ENCODE peak calls at places on chromosome X, in nine cellular contexts. One of them, this sample, is unnamed.

GRCh38 chrX:23662853-23663252 is 4.4 kb upstream of the PRDX4 start:
- DNase-seq in IMR-90: peak
- DNase-seq in foreskin fibroblast: peak
- DNase-seq in thoracic aorta: no peak
- DNase-seq in HFF-Myc: no peak
- DNase-seq in tibial artery: no peak
- DNase-seq in GM12864: peak
- DNase-seq in cardiac muscle cell: no peak
- DNase-seq in AG04449: peak
- DNase-seq in this sample: peak

GRCh38 chrX:23634181-23634580 is 33.1 kb upstream of the PRDX4 start:
- DNase-seq in thoracic aorta: no peak
- DNase-seq in IMR-90: no peak
- DNase-seq in tibial artery: no peak
- DNase-seq in HFF-Myc: no peak
- DNase-seq in foreskin fibroblast: peak
- DNase-seq in GM12864: no peak
- DNase-seq in cardiac muscle cell: no peak
- DNase-seq in AG04449: no peak
- DNase-seq in this sample: no peak

GRCh38 chrX:129581904-129582303 is 41.8 kb downstream of the OCRL start:
- DNase-seq in HFF-Myc: no peak
- DNase-seq in tibial artery: no peak
- DNase-seq in AG04449: no peak
- DNase-seq in thoracic aorta: no peak
- DNase-seq in IMR-90: peak
- DNase-seq in GM12864: no peak
- DNase-seq in foreskin fibroblast: no peak
- DNase-seq in cardiac muscle cell: no peak
- DNase-seq in this sample: no peak

GRCh38 chrX:99077099-99077498 is 1333.0 kb downstream of the PCDH19 start:
- DNase-seq in IMR-90: no peak
- DNase-seq in foreskin fibroblast: no peak
- DNase-seq in cardiac muscle cell: no peak
- DNase-seq in tibial artery: no peak
- DNase-seq in AG04449: no peak
- DNase-seq in GM12864: no peak
- DNase-seq in thoracic aorta: no peak
- DNase-seq in HFF-Myc: no peak
- DNase-seq in this sample: no peak

GRCh38 chrX:14027031-14027430 is 2.7 kb downstream of the GEMIN8 start:
- DNase-seq in tibial artery: no peak
- DNase-seq in GM12864: no peak
- DNase-seq in thoracic aorta: no peak
- DNase-seq in AG04449: no peak
- DNase-seq in foreskin fibroblast: peak
- DNase-seq in cardiac muscle cell: no peak
- DNase-seq in HFF-Myc: no peak
- DNase-seq in IMR-90: peak
- DNase-seq in this sample: no peak

GRCh38 chrX:64842492-64842891 is 133.8 kb downstream of the ZC4H2 start:
- DNase-seq in GM12864: no peak
- DNase-seq in AG04449: no peak
- DNase-seq in cardiac muscle cell: no peak
- DNase-seq in tibial artery: no peak
- DNase-seq in foreskin fibroblast: no peak
- DNase-seq in HFF-Myc: no peak
- DNase-seq in IMR-90: no peak
- DNase-seq in thoracic aorta: no peak
- DNase-seq in this sample: no peak

GRCh38 chrX:69173906-69174305 is 8.7 kb upstream of the PJA1 start:
- DNase-seq in IMR-90: no peak
- DNase-seq in HFF-Myc: no peak
- DNase-seq in GM12864: no peak
- DNase-seq in AG04449: no peak
- DNase-seq in tibial artery: no peak
- DNase-seq in cardiac muscle cell: no peak
- DNase-seq in thoracic aorta: no peak
- DNase-seq in foreskin fibroblast: no peak
- DNase-seq in this sample: no peak

GRCh38 chrX:35773958-35774564 is 24.1 kb upstream of the MAGEB16 start:
- DNase-seq in foreskin fibroblast: no peak
- DNase-seq in cardiac muscle cell: no peak
- DNase-seq in HFF-Myc: no peak
- DNase-seq in thoracic aorta: no peak
- DNase-seq in tibial artery: no peak
- DNase-seq in IMR-90: no peak
- DNase-seq in AG04449: no peak
- DNase-seq in GM12864: no peak
- DNase-seq in this sample: no peak

GRCh38 chrX:53080628-53081580 is 1.3 kb upstream of the TSPYL2 start:
- DNase-seq in GM12864: no peak
- DNase-seq in IMR-90: peak
- DNase-seq in tibial artery: no peak
- DNase-seq in foreskin fibroblast: peak
- DNase-seq in thoracic aorta: no peak
- DNase-seq in AG04449: no peak
- DNase-seq in cardiac muscle cell: no peak
- DNase-seq in HFF-Myc: no peak
- DNase-seq in this sample: no peak

GRCh38 chrX:69093960-69094935 is 71.0 kb downstream of the PJA1 start:
- DNase-seq in AG04449: no peak
- DNase-seq in GM12864: peak
- DNase-seq in thoracic aorta: no peak
- DNase-seq in cardiac muscle cell: peak
- DNase-seq in tibial artery: peak
- DNase-seq in HFF-Myc: no peak
- DNase-seq in foreskin fibroblast: peak
- DNase-seq in IMR-90: peak
- DNase-seq in this sample: peak

GRCh38 chrX:71910526-71911022 is at the start of gene NHSL2:
- DNase-seq in foreskin fibroblast: peak
- DNase-seq in thoracic aorta: no peak
- DNase-seq in GM12864: no peak
- DNase-seq in AG04449: no peak
- DNase-seq in IMR-90: peak
- DNase-seq in cardiac muscle cell: peak
- DNase-seq in HFF-Myc: no peak
- DNase-seq in tibial artery: peak
- DNase-seq in this sample: no peak

GRCh38 chrX:71912156-71912555 is 1.5 kb downstream of the NHSL2 start:
- DNase-seq in AG04449: no peak
- DNase-seq in thoracic aorta: no peak
- DNase-seq in cardiac muscle cell: peak
- DNase-seq in tibial artery: no peak
- DNase-seq in GM12864: no peak
- DNase-seq in HFF-Myc: no peak
- DNase-seq in foreskin fibroblast: no peak
- DNase-seq in IMR-90: no peak
- DNase-seq in this sample: no peak

GRCh38 chrX:71911731-71912050 is 1.0 kb downstream of the NHSL2 start:
- DNase-seq in thoracic aorta: no peak
- DNase-seq in HFF-Myc: no peak
- DNase-seq in cardiac muscle cell: peak
- DNase-seq in IMR-90: no peak
- DNase-seq in AG04449: no peak
- DNase-seq in tibial artery: no peak
- DNase-seq in GM12864: no peak
- DNase-seq in foreskin fibroblast: peak
- DNase-seq in this sample: no peak

GRCh38 chrX:71909956-71910355 is 689 bp upstream of the NHSL2 start:
- DNase-seq in IMR-90: no peak
- DNase-seq in thoracic aorta: no peak
- DNase-seq in tibial artery: peak
- DNase-seq in GM12864: no peak
- DNase-seq in AG04449: no peak
- DNase-seq in HFF-Myc: no peak
- DNase-seq in cardiac muscle cell: peak
- DNase-seq in foreskin fibroblast: peak
- DNase-seq in this sample: no peak

DNA sequence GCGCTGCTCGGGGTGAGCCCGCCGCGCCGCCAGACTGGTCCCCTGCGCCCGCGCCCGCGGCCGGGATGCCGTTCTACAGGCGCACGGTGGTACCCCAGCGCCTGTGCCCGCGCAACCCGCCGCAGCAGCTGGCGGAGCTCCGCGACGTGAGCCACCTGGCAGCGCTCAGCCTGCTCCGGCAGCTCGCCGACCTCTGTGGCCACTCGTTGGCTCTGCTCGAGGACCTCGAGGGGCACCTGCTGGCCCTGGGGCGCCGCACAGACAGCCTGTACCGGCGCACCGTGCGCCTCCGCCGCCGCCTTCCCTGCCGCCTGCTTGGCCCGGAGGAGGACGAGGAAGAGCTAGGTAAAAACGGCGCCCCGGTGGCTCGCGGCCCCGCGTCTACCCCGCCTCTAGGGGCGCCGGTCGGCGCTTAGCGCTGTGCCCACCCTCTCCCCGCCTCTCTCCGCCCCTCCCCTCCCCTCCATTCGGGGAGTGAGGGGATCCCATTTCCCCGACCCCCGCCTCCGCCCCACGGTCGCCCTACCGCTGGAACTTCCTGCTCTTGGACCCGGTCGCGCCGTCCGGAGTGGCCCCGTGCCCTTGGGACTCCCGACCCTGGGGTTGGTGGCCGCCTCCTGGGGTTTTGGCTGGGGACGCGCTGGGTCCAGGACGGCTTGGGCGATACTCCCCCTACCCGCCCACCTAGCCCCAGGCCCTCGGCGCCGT is 532 bp downstream of the NHSL2 start:
- DNase-seq in GM12864: no peak
- DNase-seq in cardiac muscle cell: peak
- DNase-seq in AG04449: no peak
- DNase-seq in HFF-Myc: no peak
- DNase-seq in IMR-90: no peak
- DNase-seq in thoracic aorta: no peak
- DNase-seq in tibial artery: no peak
- DNase-seq in foreskin fibroblast: peak
- DNase-seq in this sample: no peak
- H3K4me3 ChIP-seq in GM12864: no peak
- H3K4me3 ChIP-seq in cardiac muscle cell: peak
- H3K4me3 ChIP-seq in AG04449: peak
- H3K4me3 ChIP-seq in HFF-Myc: peak
- H3K4me3 ChIP-seq in IMR-90: peak
- H3K4me3 ChIP-seq in thoracic aorta: peak
- H3K4me3 ChIP-seq in tibial artery: peak
- H3K4me3 ChIP-seq in foreskin fibroblast: peak
- H3K4me3 ChIP-seq in this sample: peak

GRCh38 chrX:153927936-153928760 is 2.1 kb upstream of the ARHGAP4 start:
- DNase-seq in HFF-Myc: peak
- DNase-seq in GM12864: peak
- DNase-seq in tibial artery: peak
- DNase-seq in IMR-90: peak
- DNase-seq in AG04449: peak
- DNase-seq in thoracic aorta: peak
- DNase-seq in foreskin fibroblast: peak
- DNase-seq in cardiac muscle cell: peak
- DNase-seq in this sample: peak
- TF ChIP-seq CTCF in HFF-Myc: no peak
- TF ChIP-seq CTCF in GM12864: no peak
- TF ChIP-seq CTCF in tibial artery: no peak
- TF ChIP-seq CTCF in IMR-90: no peak
- TF ChIP-seq CTCF in AG04449: no peak
- TF ChIP-seq CTCF in thoracic aorta: no peak
- TF ChIP-seq CTCF in foreskin fibroblast: no peak
- TF ChIP-seq CTCF in cardiac muscle cell: peak
- TF ChIP-seq CTCF in this sample: peak

DNA sequence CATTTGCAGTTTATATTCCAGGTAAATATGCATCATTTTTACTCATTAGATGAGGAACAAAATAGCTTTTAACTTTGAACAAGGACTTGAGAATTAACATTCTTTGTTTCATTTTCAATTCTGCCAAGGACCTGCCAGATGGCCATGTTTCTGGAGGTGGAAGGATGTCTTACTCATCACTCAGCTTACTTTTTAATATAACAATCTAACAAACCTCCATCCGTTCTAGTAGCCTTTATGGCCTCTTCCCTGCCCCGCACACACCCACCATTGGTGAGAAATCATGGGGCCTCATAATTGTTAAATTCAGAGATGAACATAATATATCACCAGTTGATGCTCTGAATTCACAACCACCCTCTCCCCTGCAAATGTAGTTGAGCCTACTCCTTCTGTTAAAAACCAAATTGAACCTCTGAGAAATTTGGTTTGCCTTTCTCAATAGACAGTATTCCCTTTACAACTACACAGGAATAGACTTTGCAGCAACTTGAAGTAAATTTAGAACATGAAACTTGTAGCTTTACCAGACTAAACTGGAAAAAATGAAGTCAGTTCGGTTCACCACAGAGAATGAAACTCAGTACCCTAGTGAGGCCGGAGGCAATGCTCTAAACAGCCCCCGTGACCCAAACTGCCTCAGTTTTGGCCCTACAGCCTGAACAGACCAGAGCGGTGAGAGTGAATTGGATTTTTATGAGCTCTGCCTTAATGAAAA is 50.1 kb upstream of the ACSL4 start:
- DNase-seq in GM12864: peak
- DNase-seq in cardiac muscle cell: no peak
- DNase-seq in tibial artery: no peak
- DNase-seq in IMR-90: peak
- DNase-seq in AG04449: no peak
- DNase-seq in HFF-Myc: no peak
- DNase-seq in thoracic aorta: no peak
- DNase-seq in foreskin fibroblast: peak
- DNase-seq in this sample: no peak
- H3K4me3 ChIP-seq in GM12864: no peak
- H3K4me3 ChIP-seq in cardiac muscle cell: no peak
- H3K4me3 ChIP-seq in tibial artery: no peak
- H3K4me3 ChIP-seq in IMR-90: no peak
- H3K4me3 ChIP-seq in AG04449: no peak
- H3K4me3 ChIP-seq in HFF-Myc: no peak
- H3K4me3 ChIP-seq in thoracic aorta: no peak
- H3K4me3 ChIP-seq in foreskin fibroblast: no peak
- H3K4me3 ChIP-seq in this sample: no peak

DNA sequence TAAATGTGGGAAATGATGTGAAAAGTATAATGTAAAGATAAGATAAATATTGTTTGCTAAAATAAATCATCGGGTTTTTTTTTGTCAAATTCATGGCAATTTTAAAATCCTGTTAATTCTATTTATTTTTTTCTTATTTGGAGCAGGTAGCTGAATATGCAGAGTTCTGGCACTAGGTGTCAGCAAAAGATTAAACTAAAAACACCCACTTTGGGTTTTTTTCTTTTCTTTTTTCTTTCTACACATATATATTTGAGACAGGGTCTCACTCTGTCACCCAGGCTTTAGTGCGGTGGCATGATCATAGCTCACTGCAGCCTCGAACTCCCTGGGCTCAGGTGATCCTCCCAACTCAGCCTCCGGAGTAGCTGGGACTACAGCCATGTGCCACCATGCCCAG is 6.9 kb upstream of the RAP2C start:
- DNase-seq in foreskin fibroblast: peak
- DNase-seq in GM12864: no peak
- DNase-seq in cardiac muscle cell: no peak
- DNase-seq in HFF-Myc: no peak
- DNase-seq in IMR-90: peak
- DNase-seq in thoracic aorta: no peak
- DNase-seq in tibial artery: no peak
- DNase-seq in AG04449: no peak
- DNase-seq in this sample: no peak
- TF ChIP-seq CTCF in foreskin fibroblast: no peak
- TF ChIP-seq CTCF in GM12864: peak
- TF ChIP-seq CTCF in cardiac muscle cell: peak
- TF ChIP-seq CTCF in HFF-Myc: peak
- TF ChIP-seq CTCF in IMR-90: peak
- TF ChIP-seq CTCF in thoracic aorta: peak
- TF ChIP-seq CTCF in tibial artery: peak
- TF ChIP-seq CTCF in AG04449: no peak
- TF ChIP-seq CTCF in this sample: peak